ENCODE peak calls at places on chromosomes 7 and 10, in seven cellular contexts. H is upper lobe of left lung, A is WTC11, U is choroid plexus epithelial cell, Q is AG04450, J is mesothelial cell of epicardium, T is prostate gland. W is an unnamed sample.

GRCh38 chr10:6135039-6135438 is 46.2 kb downstream of the RBM17 start:
- DNase-seq in U (no peak), A (no peak), H (no peak), T (no peak), Q (no peak), J (no peak), W (no peak)

GRCh38 chr10:91955114-91955513 is 31.5 kb downstream of the BTAF1 start:
- DNase-seq in A (no peak), T (no peak), J (no peak), Q (no peak), H (no peak), U (no peak), W (peak)

GRCh38 chr7:96067321-96067720 is 254.6 kb downstream of the SLC25A13 start:
- DNase-seq in U (no peak), T (no peak), H (no peak), J (no peak), Q (no peak), A (no peak), W (no peak)

GRCh38 chr7:6139189-6139996 is 108.2 kb downstream of the ANKRD61 start:
- DNase-seq in U (no peak), T (no peak), A (no peak), Q (no peak), J (no peak), H (no peak), W (no peak)

GRCh38 chr10:101041252-101041761 is 10.3 kb downstream of the SFXN3 start:
- DNase-seq in Q (peak), J (peak), H (peak), U (peak), T (peak), A (peak), W (peak)

GRCh38 chr10:33195608-33196376 is 138.7 kb downstream of the NRP1 start:
- DNase-seq in H (no peak), T (no peak), U (peak), A (no peak), J (no peak), Q (no peak), W (no peak)

GRCh38 chr10:97827778-97828291 is 21.8 kb upstream of the GOLGA7B start:
- DNase-seq in Q (no peak), J (no peak), A (no peak), H (no peak), U (no peak), T (no peak), W (peak)

GRCh38 chr10:78510566-78511323 is 477.1 kb downstream of the RPS24 start:
- DNase-seq in J (no peak), H (no peak), Q (no peak), T (no peak), U (no peak), A (no peak), W (no peak)

GRCh38 chr10:102721954-102722353 is 7.5 kb downstream of the SFXN2 start:
- DNase-seq in U (no peak), A (no peak), T (no peak), Q (no peak), H (no peak), J (no peak), W (no peak)

GRCh38 chr10:98172495-98172894 is 38.0 kb downstream of the R3HCC1L start:
- DNase-seq in A (no peak), U (no peak), J (no peak), T (no peak), H (no peak), Q (no peak), W (no peak)

GRCh38 chr7:72316148-72316547 is 96.0 kb downstream of the CALN1 start:
- DNase-seq in J (no peak), H (no peak), Q (no peak), T (no peak), A (no peak), U (no peak), W (peak)

GRCh38 chr10:110137142-110137545 is 70.3 kb upstream of the MXI1 start:
- DNase-seq in Q (peak), U (peak), J (no peak), T (peak), A (no peak), H (no peak), W (peak)

GRCh38 chr7:34622182-34622581 is 35.8 kb upstream of the NPSR1 start:
- DNase-seq in J (no peak), H (no peak), T (no peak), U (no peak), Q (no peak), A (no peak), W (no peak)

GRCh38 chr10:31395695-31396094 is 76.7 kb downstream of the ZEB1 start:
- DNase-seq in J (no peak), H (no peak), A (no peak), Q (no peak), U (no peak), T (no peak), W (no peak)

GRCh38 chr7:51456471-51457060 is 140.0 kb upstream of the COBL start:
- DNase-seq in J (no peak), A (no peak), T (no peak), Q (no peak), H (no peak), U (no peak), W (no peak)

GRCh38 chr7:158329686-158330085 is 257.9 kb downstream of the PTPRN2 start:
- DNase-seq in A (no peak), U (no peak), J (no peak), H (no peak), T (no peak), Q (no peak), W (no peak)

GRCh38 chr7:33880787-33881186 is 24.6 kb upstream of the BMPER start:
- DNase-seq in U (no peak), Q (no peak), H (no peak), A (no peak), T (no peak), J (no peak), W (no peak)

GRCh38 chr10:2610946-2611345 is 456.4 kb upstream of the PFKP start:
- DNase-seq in A (no peak), J (no peak), H (no peak), Q (no peak), U (no peak), T (no peak), W (no peak)

GRCh38 chr7:158834799-158835784 is 5.8 kb upstream of the ESYT2 start:
- DNase-seq in A (no peak), T (no peak), J (no peak), Q (no peak), U (no peak), H (no peak), W (no peak)

GRCh38 chr7:57205000-57205399 is 72.8 kb upstream of the ZNF479 start:
- DNase-seq in H (no peak), A (no peak), T (no peak), U (no peak), J (no peak), Q (no peak), W (no peak)

GRCh38 chr7:155975490-155975889 is 163.2 kb upstream of the SHH start:
- DNase-seq in Q (no peak), J (peak), A (no peak), U (no peak), T (no peak), H (peak), W (no peak)

DNA sequence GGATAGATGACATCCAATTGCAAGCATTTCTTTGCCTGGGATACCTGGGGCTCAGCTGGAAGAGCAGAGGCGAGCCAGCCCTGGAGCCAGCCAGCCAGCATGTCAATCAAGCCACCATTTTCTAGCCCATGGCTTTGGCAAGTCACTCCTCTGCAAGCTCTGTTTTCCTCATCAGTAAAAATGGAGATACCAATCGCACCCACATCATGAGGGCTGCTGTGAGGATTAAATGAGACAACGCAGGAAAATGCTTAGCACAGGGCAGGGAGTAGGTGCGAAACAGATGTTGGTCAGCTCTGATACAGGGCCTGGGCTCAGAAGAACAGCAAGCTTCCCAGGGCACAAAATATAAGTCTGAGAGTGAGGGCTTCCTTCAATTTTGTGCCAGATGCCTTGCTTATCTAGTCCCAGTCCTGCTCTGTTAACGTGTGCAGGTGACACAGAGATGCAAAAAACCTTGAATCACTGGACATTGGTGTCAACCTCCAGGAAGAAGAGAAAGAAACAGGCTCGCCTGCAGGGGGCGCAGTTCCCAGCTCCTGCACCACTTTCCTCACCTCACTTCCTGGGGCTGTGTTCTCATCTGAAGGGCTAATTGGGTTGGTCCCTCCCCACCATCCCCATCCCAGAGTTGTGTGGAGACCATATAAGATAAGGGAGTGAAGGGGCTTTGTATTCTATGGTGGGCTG is 72.8 kb upstream of the CACUL1 start:
- DNase-seq in U (no peak), Q (no peak), A (no peak), J (no peak), T (no peak), H (no peak), W (no peak)
- TF ChIP-seq CTCF in U (peak), Q (no peak), A (peak), J (peak), T (no peak), H (no peak), W (peak)

DNA sequence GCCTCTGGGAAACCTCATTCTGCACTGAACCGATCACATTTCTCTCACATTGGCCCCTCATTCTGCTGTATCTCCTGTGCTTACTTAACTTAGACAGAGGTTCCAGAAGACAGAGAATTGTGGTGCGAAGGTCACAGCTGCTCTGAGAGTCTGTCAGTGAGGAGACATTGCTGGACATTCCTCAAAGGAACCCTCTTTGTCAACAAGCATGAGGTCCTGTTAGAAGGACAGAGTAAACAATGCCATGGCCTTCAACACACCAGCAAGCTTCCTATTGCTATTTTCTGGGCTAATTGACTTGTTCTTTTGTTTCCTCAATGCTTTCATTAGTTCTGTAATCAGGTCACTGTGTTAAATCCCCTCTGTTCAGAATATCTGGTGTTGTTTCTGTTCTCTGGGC is 109.3 kb upstream of the FZD8 start:
- DNase-seq in H (no peak), J (no peak), U (no peak), A (no peak), Q (no peak), T (no peak), W (no peak)
- TF ChIP-seq CTCF in H (no peak), J (no peak), U (no peak), A (no peak), Q (no peak), T (no peak), W (no peak)

DNA sequence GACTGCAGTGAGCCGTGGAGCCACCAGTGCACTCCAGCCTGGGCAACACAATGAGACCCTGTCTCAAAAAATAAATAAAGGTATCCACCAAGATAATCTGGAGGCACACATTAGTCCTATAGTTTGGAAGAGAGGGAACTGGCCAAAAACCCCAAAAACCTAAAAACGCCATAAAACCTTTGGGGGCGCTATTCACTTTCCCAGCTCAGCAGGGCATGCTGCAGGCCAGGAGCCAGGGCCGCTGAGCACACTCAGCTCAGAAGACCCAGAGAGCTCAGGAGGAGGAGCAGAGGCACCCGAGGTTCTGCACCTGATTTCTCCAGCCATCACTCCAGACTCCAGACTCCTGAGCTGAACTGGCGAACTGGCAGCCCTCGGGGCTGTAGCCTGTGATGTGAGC is 167.2 kb upstream of the IMMP2L start:
- DNase-seq in A (peak), J (no peak), H (no peak), Q (no peak), T (no peak), U (no peak), W (no peak)
- TF ChIP-seq CTCF in A (no peak), J (no peak), H (no peak), Q (no peak), T (no peak), U (no peak), W (no peak)

GRCh38 chr10:69097729-69098128 is 9.8 kb downstream of the SRGN start:
- DNase-seq in A (no peak), J (no peak), H (no peak), U (no peak), Q (no peak), T (no peak), W (no peak)

GRCh38 chr10:69096045-69096444 is 8.1 kb downstream of the SRGN start:
- DNase-seq in T (no peak), H (no peak), J (no peak), Q (no peak), U (no peak), A (no peak), W (no peak)

GRCh38 chr10:69090687-69091450 is 3.0 kb downstream of the SRGN start:
- DNase-seq in A (no peak), Q (no peak), T (no peak), U (peak), H (no peak), J (no peak), W (no peak)

GRCh38 chr10:69092959-69093850 is 5.3 kb downstream of the SRGN start:
- DNase-seq in H (peak), Q (peak), T (peak), J (peak), U (peak), A (peak), W (peak)

DNA sequence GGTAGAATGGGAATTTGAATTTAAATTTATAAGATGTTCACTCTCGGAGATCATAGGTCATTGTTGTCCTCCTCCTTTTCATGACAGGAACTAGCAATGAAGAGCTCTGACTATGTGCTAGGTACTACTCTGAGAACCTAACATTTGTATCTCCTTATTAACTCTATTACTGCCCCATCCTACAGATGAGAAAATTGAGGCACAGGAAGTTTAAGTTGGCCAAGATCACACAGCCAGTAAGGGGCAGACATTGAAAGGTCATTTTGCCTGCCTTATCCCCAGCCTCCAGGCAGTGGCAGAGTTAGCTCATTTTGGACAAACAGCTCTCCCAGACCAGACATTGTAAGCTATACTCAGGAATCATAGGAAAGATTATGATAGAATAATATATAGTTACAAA is 6.0 kb downstream of the SRGN start:
- DNase-seq in T (no peak), J (no peak), H (no peak), A (no peak), U (peak), Q (no peak), W (peak)
- TF ChIP-seq CTCF in T (no peak), J (no peak), H (no peak), A (no peak), U (peak), Q (peak), W (peak)

GRCh38 chr10:118481871-118482270 is 113.6 kb downstream of the PRLHR start:
- DNase-seq in J (no peak), A (no peak), H (no peak), T (no peak), U (no peak), Q (no peak), W (peak)

GRCh38 chr10:118484152-118484871 is 111.1 kb downstream of the PRLHR start:
- DNase-seq in H (no peak), U (no peak), A (no peak), J (no peak), Q (no peak), T (no peak), W (no peak)

GRCh38 chr10:118485641-118486040 is 109.8 kb downstream of the PRLHR start:
- DNase-seq in T (no peak), U (no peak), J (no peak), A (no peak), Q (no peak), H (no peak), W (no peak)

GRCh38 chr10:118482393-118483331 is 112.8 kb downstream of the PRLHR start:
- DNase-seq in T (no peak), Q (no peak), H (no peak), J (no peak), U (no peak), A (no peak), W (no peak)

GRCh38 chr10:118483496-118483895 is 112.0 kb downstream of the PRLHR start:
- DNase-seq in Q (no peak), J (no peak), U (no peak), T (no peak), H (no peak), A (peak), W (no peak)
- TF ChIP-seq CTCF in Q (no peak), J (no peak), U (no peak), T (no peak), H (no peak), A (no peak), W (no peak)

DNA sequence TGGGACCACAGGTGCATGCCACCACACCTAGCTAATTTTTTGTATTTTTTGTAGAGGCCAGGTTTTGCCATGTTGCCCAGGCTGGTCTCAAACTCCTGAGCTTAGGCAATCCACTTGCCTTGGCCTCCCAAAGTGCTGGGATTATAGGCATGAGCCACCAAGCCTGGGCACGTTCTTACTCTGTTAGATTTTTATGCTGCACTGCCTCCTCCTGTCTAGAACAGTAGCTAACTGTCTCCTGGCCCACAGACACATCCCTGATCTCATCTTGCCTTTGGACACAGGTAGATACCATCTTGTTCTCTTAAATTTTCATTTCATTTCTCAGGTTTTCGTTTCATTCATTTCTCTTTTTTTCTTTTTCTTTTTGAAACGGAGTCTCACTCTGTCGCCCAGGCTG is 41.1 kb downstream of the BLVRA start:
- DNase-seq in J (no peak), H (peak), T (no peak), U (peak), Q (no peak), A (no peak), W (peak)
- TF ChIP-seq CTCF in J (no peak), H (no peak), T (no peak), U (peak), Q (no peak), A (no peak), W (no peak)

GRCh38 chr10:86971146-86971991 is 3.1 kb downstream of the ADIRF start:
- DNase-seq in J (peak), Q (peak), T (peak), A (peak), H (peak), U (peak), W (peak)
- TF ChIP-seq CTCF in J (no peak), Q (no peak), T (no peak), A (no peak), H (peak), U (peak), W (no peak)